ENCODE peak calls at places on chromosomes 11 and 22, in seven cellular contexts. Y, N, J, B, T, I and Q are unnamed samples.
A peak's percentile ranks its signal among the peaks of the same experiment; 100 is the strongest.

GRCh38 chr11:48080301-48080861 is 100.0 kb downstream of the PTPRJ start:
- DNase-seq in I (no peak), T (no peak), J (no peak), Y (no peak), B (no peak), N (no peak), Q (no peak)

GRCh38 chr11:27349919-27350318 is 13.1 kb downstream of the CCDC34 start:
- DNase-seq in N (no peak), T (no peak), Y (no peak), J (no peak), I (no peak), B (no peak), Q (no peak)

GRCh38 chr11:2306971-2307732 is 5.3 kb downstream of the TSPAN32 start:
- DNase-seq in J (peak; percentile 22), N (no peak), T (no peak), B (peak; percentile 6), I (no peak), Y (no peak), Q (peak; percentile 52)

GRCh38 chr22:49012695-49013094 is 815.0 kb downstream of the BRD1 start:
- DNase-seq in J (no peak), N (no peak), Y (no peak), B (no peak), T (no peak), I (no peak), Q (no peak)

GRCh38 chr11:46330154-46330886 is 16.9 kb upstream of the DGKZ start:
- DNase-seq in I (no peak), N (no peak), T (no peak), J (no peak), Y (no peak), B (no peak), Q (no peak)

GRCh38 chr11:107591098-107591445 is at the start of gene ELMOD1:
- DNase-seq in I (no peak), J (peak; percentile 56), T (peak; percentile 64), N (peak; percentile 29), B (peak; percentile 18), Y (peak; percentile 9), Q (peak; percentile 54)

GRCh38 chr11:124944565-124944964 is 8.7 kb upstream of the HEPACAM start:
- DNase-seq in Y (no peak), N (no peak), T (no peak), B (no peak), I (no peak), J (no peak), Q (no peak)

GRCh38 chr11:28209906-28210305 is 101.7 kb downstream of the METTL15 start:
- DNase-seq in I (no peak), Y (no peak), N (no peak), J (no peak), T (no peak), B (no peak), Q (no peak)

GRCh38 chr11:1207451-1208360 is 15.2 kb upstream of the MUC5B start:
- DNase-seq in N (no peak), Y (no peak), J (no peak), I (no peak), B (no peak), T (peak; percentile 7), Q (no peak)

GRCh38 chr22:48793949-48794348 is 1033.7 kb downstream of the BRD1 start:
- DNase-seq in Y (no peak), N (no peak), B (no peak), J (no peak), I (no peak), T (no peak), Q (no peak)

GRCh38 chr11:116927163-116927772 is 89.8 kb upstream of the APOA1 start:
- DNase-seq in Y (no peak), N (no peak), B (no peak), J (no peak), I (no peak), T (no peak), Q (no peak)